ENCODE peak calls at places on chromosomes 7 and 10, in four cellular contexts. One of them, this sample, is unnamed.

GRCh38 chr10:58859541-58859940 is 316.9 kb upstream of the PHYHIPL start:
- DNase-seq in Calu3: no peak
- DNase-seq in T-cell: no peak
- DNase-seq in astrocyte of the spinal cord: no peak
- DNase-seq in this sample: no peak

GRCh38 chr7:104922187-104923009 is 91.6 kb upstream of the KMT2E start:
- DNase-seq in astrocyte of the spinal cord: no peak
- DNase-seq in Calu3: no peak
- DNase-seq in T-cell: no peak
- DNase-seq in this sample: peak

GRCh38 chr10:116771101-116771705 is 28.8 kb upstream of the HSPA12A start:
- DNase-seq in T-cell: no peak
- DNase-seq in Calu3: no peak
- DNase-seq in astrocyte of the spinal cord: peak
- DNase-seq in this sample: peak

GRCh38 chr7:99244942-99245341 is 27.7 kb upstream of the MYH16 start:
- DNase-seq in astrocyte of the spinal cord: peak
- DNase-seq in T-cell: no peak
- DNase-seq in Calu3: no peak
- DNase-seq in this sample: no peak

GRCh38 chr10:69250041-69250440 is 28.3 kb upstream of the HK1 start:
- DNase-seq in Calu3: no peak
- DNase-seq in astrocyte of the spinal cord: no peak
- DNase-seq in T-cell: no peak
- DNase-seq in this sample: no peak

GRCh38 chr10:103534621-103535498 is 41.4 kb downstream of the NEURL1 start:
- DNase-seq in astrocyte of the spinal cord: no peak
- DNase-seq in Calu3: no peak
- DNase-seq in T-cell: no peak
- DNase-seq in this sample: no peak

GRCh38 chr10:71840177-71840711 is 10.8 kb downstream of the PSAP start:
- DNase-seq in T-cell: no peak
- DNase-seq in Calu3: peak
- DNase-seq in astrocyte of the spinal cord: peak
- DNase-seq in this sample: peak

GRCh38 chr10:129962092-129962494 is 2.0 kb downstream of the EBF3 start:
- DNase-seq in T-cell: no peak
- DNase-seq in Calu3: no peak
- DNase-seq in astrocyte of the spinal cord: no peak
- DNase-seq in this sample: peak

GRCh38 chr10:66834802-66835201 is 91.0 kb upstream of the LRRTM3 start:
- DNase-seq in astrocyte of the spinal cord: no peak
- DNase-seq in Calu3: no peak
- DNase-seq in T-cell: no peak
- DNase-seq in this sample: no peak

GRCh38 chr10:105774351-105774750 is 1133.3 kb downstream of the SORCS3 start:
- DNase-seq in astrocyte of the spinal cord: no peak
- DNase-seq in T-cell: no peak
- DNase-seq in Calu3: no peak
- DNase-seq in this sample: no peak

GRCh38 chr7:20217193-20217948 is at the start of gene MACC1:
- DNase-seq in Calu3: peak
- DNase-seq in astrocyte of the spinal cord: no peak
- DNase-seq in T-cell: no peak
- DNase-seq in this sample: no peak

GRCh38 chr10:79185796-79186374 is 117.1 kb downstream of the ZMIZ1 start:
- DNase-seq in astrocyte of the spinal cord: no peak
- DNase-seq in T-cell: no peak
- DNase-seq in Calu3: peak
- DNase-seq in this sample: no peak

GRCh38 chr10:77513783-77514331 is 123.8 kb downstream of the KCNMA1 start:
- DNase-seq in Calu3: peak
- DNase-seq in astrocyte of the spinal cord: peak
- DNase-seq in T-cell: no peak
- DNase-seq in this sample: peak

GRCh38 chr7:1704326-1705241 is 34.5 kb downstream of the ELFN1 start:
- DNase-seq in Calu3: no peak
- DNase-seq in T-cell: no peak
- DNase-seq in astrocyte of the spinal cord: no peak
- DNase-seq in this sample: no peak

This sample was measured in fibroblast of pulmonary artery.